ENCODE peak calls at places on chromosome 19, in four cellular contexts. One of them, this sample, is unnamed.

GRCh38 chr19:40411958-40412499 is 1.1 kb downstream of the PRX start:
- DNase-seq in WTC11: no peak
- DNase-seq in H1: no peak
- DNase-seq in endothelial cell of umbilical vein: no peak
- DNase-seq in this sample: no peak

GRCh38 chr19:38691938-38692457 is 44.5 kb downstream of the ACTN4 start:
- DNase-seq in endothelial cell of umbilical vein: no peak
- DNase-seq in H1: no peak
- DNase-seq in WTC11: no peak
- DNase-seq in this sample: peak; percentile 75

GRCh38 chr19:4094761-4095487 is 28.2 kb upstream of the ZBTB7A start:
- DNase-seq in WTC11: no peak
- DNase-seq in endothelial cell of umbilical vein: no peak
- DNase-seq in H1: no peak
- DNase-seq in this sample: no peak

GRCh38 chr19:42528354-42529247 is at the start of gene CEACAM1:
- DNase-seq in endothelial cell of umbilical vein: peak; percentile 29
- DNase-seq in H1: peak; percentile 43
- DNase-seq in WTC11: no peak
- DNase-seq in this sample: no peak

GRCh38 chr19:14555918-14556661 is 15.8 kb downstream of the NDUFB7 start:
- DNase-seq in WTC11: no peak
- DNase-seq in H1: no peak
- DNase-seq in endothelial cell of umbilical vein: no peak
- DNase-seq in this sample: no peak

GRCh38 chr19:406121-406711 is 2.7 kb downstream of the C2CD4C start:
- DNase-seq in endothelial cell of umbilical vein: no peak
- DNase-seq in WTC11: no peak
- DNase-seq in H1: peak; percentile 46
- DNase-seq in this sample: no peak

GRCh38 chr19:862529-863304 is 3.3 kb downstream of the CFD start:
- DNase-seq in endothelial cell of umbilical vein: peak; percentile 47
- DNase-seq in WTC11: peak; percentile 94
- DNase-seq in H1: peak; percentile 98
- DNase-seq in this sample: peak; percentile 64

GRCh38 chr19:8396185-8396562 is 6.0 kb downstream of the RAB11B start:
- DNase-seq in H1: no peak
- DNase-seq in endothelial cell of umbilical vein: no peak
- DNase-seq in WTC11: no peak
- DNase-seq in this sample: no peak

GRCh38 chr19:16588089-16588823 is 16.0 kb upstream of the SLC35E1 start:
- DNase-seq in H1: no peak
- DNase-seq in WTC11: no peak
- DNase-seq in endothelial cell of umbilical vein: peak; percentile 79
- DNase-seq in this sample: no peak

GRCh38 chr19:2549701-2550191 is 73.8 kb downstream of the GADD45B start:
- DNase-seq in WTC11: no peak
- DNase-seq in H1: no peak
- DNase-seq in endothelial cell of umbilical vein: no peak
- DNase-seq in this sample: no peak

GRCh38 chr19:42010245-42011126 is 16.5 kb upstream of the ATP1A3 start:
- DNase-seq in WTC11: no peak
- DNase-seq in H1: no peak
- DNase-seq in endothelial cell of umbilical vein: no peak
- DNase-seq in this sample: no peak

GRCh38 chr19:1575323-1576241 is 7.5 kb upstream of the MEX3D start:
- DNase-seq in H1: no peak
- DNase-seq in WTC11: no peak
- DNase-seq in endothelial cell of umbilical vein: no peak
- DNase-seq in this sample: no peak

GRCh38 chr19:17289489-17289888 is 7.8 kb downstream of the ANKLE1 start:
- DNase-seq in endothelial cell of umbilical vein: peak; percentile 74
- DNase-seq in H1: peak; percentile 92
- DNase-seq in WTC11: peak; percentile 91
- DNase-seq in this sample: peak; percentile 91

GRCh38 chr19:20926796-20927195 is 3.7 kb downstream of the ZNF85 start:
- DNase-seq in WTC11: no peak
- DNase-seq in endothelial cell of umbilical vein: no peak
- DNase-seq in H1: no peak
- DNase-seq in this sample: no peak

GRCh38 chr19:33293255-33294057 is 8.9 kb downstream of the CEBPA start:
- DNase-seq in WTC11: no peak
- DNase-seq in H1: no peak
- DNase-seq in endothelial cell of umbilical vein: no peak
- DNase-seq in this sample: peak; percentile 94

GRCh38 chr19:51477343-51477742 is 996 bp upstream of the CEACAM18 start:
- DNase-seq in endothelial cell of umbilical vein: no peak
- DNase-seq in WTC11: no peak
- DNase-seq in H1: no peak
- DNase-seq in this sample: no peak

GRCh38 chr19:51478381-51479285 is at the start of gene CEACAM18:
- DNase-seq in WTC11: no peak
- DNase-seq in H1: no peak
- DNase-seq in endothelial cell of umbilical vein: no peak
- DNase-seq in this sample: no peak

GRCh38 chr19:51476164-51476563 is 2.2 kb upstream of the CEACAM18 start:
- DNase-seq in WTC11: no peak
- DNase-seq in endothelial cell of umbilical vein: no peak
- DNase-seq in H1: no peak
- DNase-seq in this sample: no peak

GRCh38 chr19:51479531-51480331 is 1.4 kb downstream of the CEACAM18 start:
- DNase-seq in H1: no peak
- DNase-seq in WTC11: no peak
- DNase-seq in endothelial cell of umbilical vein: no peak
- DNase-seq in this sample: no peak

DNA sequence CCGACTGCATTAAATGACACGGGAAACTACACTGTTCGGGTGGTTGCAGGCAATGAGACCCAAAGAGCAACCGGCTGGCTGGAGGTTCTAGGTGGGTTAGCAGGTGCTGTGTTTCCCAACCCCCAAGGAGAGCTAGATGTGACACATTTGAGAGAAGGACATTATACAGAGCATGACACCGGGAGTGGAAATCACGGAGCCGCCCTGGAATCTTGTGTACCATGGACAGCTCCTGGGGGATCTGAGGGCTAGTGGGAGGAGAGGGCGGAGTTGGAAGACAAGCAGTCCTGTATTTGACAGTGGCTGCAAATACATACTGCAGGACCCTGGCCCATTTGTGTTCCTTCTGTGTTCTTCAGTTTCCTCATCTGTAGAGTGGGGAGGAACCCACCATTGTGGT is 2.3 kb downstream of the CEACAM18 start:
- DNase-seq in WTC11: peak; percentile 68
- DNase-seq in endothelial cell of umbilical vein: no peak
- DNase-seq in H1: no peak
- DNase-seq in this sample: no peak
- TF ChIP-seq MAX in WTC11: no peak
- TF ChIP-seq MAX in endothelial cell of umbilical vein: no peak
- TF ChIP-seq MAX in H1: no peak
- TF ChIP-seq MAX in this sample: no peak

GRCh38 chr19:45822716-45823115 is 7.6 kb upstream of the RSPH6A start:
- DNase-seq in endothelial cell of umbilical vein: no peak
- DNase-seq in WTC11: no peak
- DNase-seq in H1: no peak
- DNase-seq in this sample: no peak
- TF ChIP-seq MAX in endothelial cell of umbilical vein: no peak
- TF ChIP-seq MAX in WTC11: no peak
- TF ChIP-seq MAX in H1: no peak
- TF ChIP-seq MAX in this sample: no peak

GRCh38 chr19:53849237-53849676 is 18.4 kb upstream of the MYADM start:
- DNase-seq in endothelial cell of umbilical vein: peak; percentile 90
- DNase-seq in WTC11: no peak
- DNase-seq in H1: no peak
- DNase-seq in this sample: no peak
- TF ChIP-seq MAX in endothelial cell of umbilical vein: no peak
- TF ChIP-seq MAX in WTC11: no peak
- TF ChIP-seq MAX in H1: no peak
- TF ChIP-seq MAX in this sample: no peak

GRCh38 chr19:5137571-5138124 is 168.7 kb downstream of the KDM4B start:
- DNase-seq in H1: peak; percentile 95
- DNase-seq in endothelial cell of umbilical vein: no peak
- DNase-seq in WTC11: peak; percentile 92
- DNase-seq in this sample: no peak
- TF ChIP-seq MAX in H1: peak; percentile 98
- TF ChIP-seq MAX in endothelial cell of umbilical vein: no peak
- TF ChIP-seq MAX in WTC11: peak; percentile 98
- TF ChIP-seq MAX in this sample: no peak

GRCh38 chr19:49893135-49893534 is 3.6 kb downstream of the IL4I1 start:
- DNase-seq in WTC11: no peak
- DNase-seq in H1: no peak
- DNase-seq in endothelial cell of umbilical vein: no peak
- DNase-seq in this sample: no peak

GRCh38 chr19:49895566-49896297 is 955 bp downstream of the IL4I1 start:
- DNase-seq in WTC11: no peak
- DNase-seq in H1: no peak
- DNase-seq in endothelial cell of umbilical vein: no peak
- DNase-seq in this sample: no peak

GRCh38 chr19:49896863-49897621 is at the start of gene IL4I1:
- DNase-seq in WTC11: no peak
- DNase-seq in endothelial cell of umbilical vein: peak; percentile 73
- DNase-seq in H1: no peak
- DNase-seq in this sample: no peak

GRCh38 chr19:49894011-49894664 is 2.5 kb downstream of the IL4I1 start:
- DNase-seq in WTC11: no peak
- DNase-seq in endothelial cell of umbilical vein: no peak
- DNase-seq in H1: no peak
- DNase-seq in this sample: no peak

GRCh38 chr19:49894879-49895565 is 1.7 kb downstream of the IL4I1 start:
- DNase-seq in H1: no peak
- DNase-seq in endothelial cell of umbilical vein: no peak
- DNase-seq in WTC11: no peak
- DNase-seq in this sample: no peak
- TF ChIP-seq MAX in H1: no peak
- TF ChIP-seq MAX in endothelial cell of umbilical vein: no peak
- TF ChIP-seq MAX in WTC11: no peak
- TF ChIP-seq MAX in this sample: no peak

This sample was measured in A549.